ENCODE peak calls at places on chromosomes 2 and 18, in six cellular contexts. Y is K562, E is GM12878, V is HCT116, O is HepG2, A is SK-N-SH. X is an unnamed sample.

GRCh38 chr2:38268691-38269309 is 108.3 kb downstream of the ATL2 start:
- DNase-seq in Y (no peak), O (no peak), E (no peak), V (no peak), A (no peak), X (no peak)

GRCh38 chr2:6951046-6951445 is 33.8 kb downstream of the RNF144A start:
- DNase-seq in V (no peak), E (no peak), O (no peak), Y (no peak), A (no peak), X (no peak)

GRCh38 chr2:23178398-23178797 is 206.6 kb upstream of the KLHL29 start:
- DNase-seq in V (no peak), A (no peak), E (no peak), Y (no peak), O (no peak), X (no peak)

GRCh38 chr2:48717826-48718225 is 37.7 kb downstream of the LHCGR start:
- DNase-seq in V (no peak), O (no peak), Y (no peak), A (no peak), E (no peak), X (no peak)

GRCh38 chr18:58213931-58214431 is 170.0 kb downstream of the NEDD4L start:
- DNase-seq in V (no peak), O (no peak), Y (no peak), A (no peak), E (no peak), X (no peak)

GRCh38 chr2:189221811-189222210 is 42.2 kb upstream of the COL5A2 start:
- DNase-seq in O (no peak), E (no peak), Y (no peak), V (no peak), A (no peak), X (no peak)

GRCh38 chr2:230908595-230909191 is 16.3 kb downstream of the GPR55 start:
- DNase-seq in A (no peak), V (peak; percentile 70), Y (peak; percentile 89), O (peak; percentile 59), E (no peak), X (no peak)

GRCh38 chr2:54380627-54381026 is 75.5 kb upstream of the SPTBN1 start:
- DNase-seq in V (no peak), E (no peak), A (no peak), Y (no peak), O (no peak), X (no peak)

GRCh38 chr2:186183406-186183805 is 302.7 kb upstream of the ZC3H15 start:
- DNase-seq in V (no peak), E (no peak), O (no peak), A (no peak), Y (no peak), X (no peak)

GRCh38 chr2:240443891-240444301 is 8.4 kb downstream of the GPC1 start:
- DNase-seq in O (no peak), Y (no peak), A (no peak), E (no peak), V (no peak), X (no peak)

GRCh38 chr2:157839162-157839801 is 36.8 kb downstream of the ACVR1 start:
- DNase-seq in E (no peak), Y (peak; percentile 79), V (no peak), O (peak; percentile 70), A (peak; percentile 63), X (no peak)

GRCh38 chr2:96866986-96867755 is 2.7 kb downstream of the SEMA4C start:
- DNase-seq in A (no peak), O (no peak), V (no peak), E (no peak), Y (no peak), X (no peak)

GRCh38 chr2:97688062-97688827 is 18.7 kb downstream of the C2orf92 start:
- DNase-seq in V (no peak), E (peak; percentile 30), O (no peak), A (no peak), Y (no peak), X (no peak)

GRCh38 chr2:98458207-98458606 is 13.5 kb downstream of the INPP4A start:
- DNase-seq in V (no peak), O (no peak), A (no peak), Y (no peak), E (no peak), X (no peak)

GRCh38 chr18:25228410-25228809 is 123.6 kb downstream of the ZNF521 start:
- DNase-seq in O (no peak), Y (no peak), A (no peak), E (no peak), V (no peak), X (no peak)

GRCh38 chr2:10274983-10275802 is 27.5 kb upstream of the HPCAL1 start:
- DNase-seq in A (no peak), V (no peak), Y (peak; percentile 52), O (no peak), E (no peak), X (no peak)

GRCh38 chr18:3409811-3410210 is 40.2 kb upstream of the TGIF1 start:
- DNase-seq in V (no peak), A (no peak), Y (no peak), O (no peak), E (no peak), X (no peak)

GRCh38 chr2:229205704-229206103 is 65.4 kb downstream of the PID1 start:
- DNase-seq in Y (no peak), O (no peak), E (no peak), V (no peak), A (no peak), X (no peak)

GRCh38 chr2:68295523-68295922 is 24.2 kb downstream of the CNRIP1 start:
- DNase-seq in E (no peak), V (no peak), O (no peak), A (no peak), Y (no peak), X (no peak)

GRCh38 chr18:48412339-48412929 is 3.3 kb upstream of the ZBTB7C start:
- DNase-seq in V (peak; percentile 62), Y (peak; percentile 28), O (peak; percentile 56), E (no peak), A (peak; percentile 66), X (peak; percentile 20)

GRCh38 chr2:137809252-137809651 is 155.0 kb upstream of the HNMT start:
- DNase-seq in A (no peak), V (no peak), Y (no peak), E (no peak), O (no peak), X (no peak)

GRCh38 chr2:74902281-74902860 is 56.1 kb upstream of the POLE4 start:
- DNase-seq in V (no peak), E (no peak), Y (no peak), O (peak; percentile 77), A (no peak), X (no peak)

DNA sequence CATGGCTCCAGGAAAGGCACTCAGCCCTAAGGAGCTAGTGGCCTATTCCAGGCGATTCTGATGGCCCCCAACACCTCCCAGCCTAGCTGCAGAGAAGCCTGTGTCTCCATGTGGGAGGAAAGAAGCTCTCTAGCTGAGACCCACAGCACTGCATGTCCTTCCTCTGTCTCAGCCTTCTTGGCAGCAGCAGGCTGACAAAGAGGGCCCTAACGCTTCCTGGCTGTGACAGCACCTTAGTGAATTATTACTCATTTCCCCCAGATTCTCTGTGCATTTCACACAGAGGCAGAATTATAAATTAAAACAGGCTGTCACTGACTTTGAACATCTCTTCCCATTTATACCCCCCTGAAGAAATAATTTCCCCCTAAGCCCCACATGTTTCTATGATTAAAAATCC is 206.8 kb downstream of the CLIP4 start:
- DNase-seq in O (no peak), V (no peak), Y (no peak), A (no peak), E (no peak), X (no peak)
- TF ChIP-seq REST in O (no peak), V (no peak), Y (no peak), A (no peak), E (no peak), X (no peak)

GRCh38 chr2:26849056-26850001 is 1.4 kb downstream of the DPYSL5 start:
- DNase-seq in A (peak; percentile 85), V (no peak), Y (no peak), E (no peak), O (no peak), X (no peak)

GRCh38 chr2:26850002-26850431 is 2.1 kb downstream of the DPYSL5 start:
- DNase-seq in O (no peak), Y (no peak), A (no peak), V (no peak), E (no peak), X (no peak)

GRCh38 chr2:26846881-26847662 is 860 bp upstream of the DPYSL5 start:
- DNase-seq in V (no peak), A (no peak), O (no peak), Y (no peak), E (no peak), X (no peak)

GRCh38 chr2:26847663-26848335 is at the start of gene DPYSL5:
- DNase-seq in A (peak; percentile 99), O (no peak), V (peak; percentile 10), E (no peak), Y (peak; percentile 28), X (no peak)

GRCh38 chr2:26848336-26849055 is 564 bp downstream of the DPYSL5 start:
- DNase-seq in Y (no peak), E (no peak), V (no peak), A (peak; percentile 85), O (no peak), X (no peak)
- TF ChIP-seq SIN3A in Y (no peak), E (no peak), V (no peak), A (no peak), O (no peak), X (no peak)

DNA sequence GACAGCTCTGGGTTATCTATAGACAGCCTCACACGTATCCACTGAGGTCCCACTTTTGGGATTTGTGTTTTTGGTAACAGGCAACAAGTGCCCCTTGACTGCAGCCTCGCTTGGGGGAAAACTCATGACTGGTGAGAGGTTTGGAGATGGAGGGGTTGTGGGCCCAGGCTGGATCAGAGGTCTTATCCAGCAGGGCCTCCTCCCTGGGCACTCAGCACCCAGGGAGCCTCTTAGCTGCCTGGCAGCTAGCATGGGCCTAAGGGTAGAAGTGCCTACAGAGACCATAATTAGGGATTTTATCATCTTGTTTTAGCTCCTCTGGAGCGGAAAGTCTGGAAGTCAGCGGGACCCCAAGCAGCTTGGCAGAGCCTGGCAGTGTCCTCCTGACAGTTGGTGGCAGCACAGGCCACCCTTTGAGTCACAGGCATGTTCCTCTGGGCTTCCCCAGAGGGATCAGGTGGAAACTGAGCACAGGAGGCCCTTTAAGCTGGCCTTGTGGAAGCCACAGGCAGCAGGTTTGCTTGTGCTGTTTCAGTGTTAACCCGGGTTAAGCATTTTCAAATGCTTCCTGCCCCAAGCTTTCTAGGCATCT is 143.1 kb downstream of the KCTD1 start:
- DNase-seq in V (peak; percentile 36), A (peak; percentile 62), O (peak; percentile 30), E (no peak), Y (peak; percentile 16), X (no peak)
- TF ChIP-seq CTCF in V (peak; percentile 64), A (peak; percentile 70), O (peak; percentile 80), E (peak; percentile 71), Y (no peak), X (peak; percentile 73)

GRCh38 chr2:242060212-242060835 is 190.8 kb downstream of the RTP5 start:
- DNase-seq in Y (no peak), A (no peak), V (no peak), O (no peak), E (no peak), X (no peak)
- TF ChIP-seq REST in Y (no peak), A (no peak), V (no peak), O (no peak), E (no peak), X (no peak)

GRCh38 chr18:61096231-61096630 is 237.0 kb upstream of the CDH20 start:
- DNase-seq in Y (no peak), O (no peak), E (no peak), V (no peak), A (no peak), X (no peak)
- TF ChIP-seq SIN3A in Y (no peak), O (no peak), E (no peak), V (no peak), A (no peak), X (no peak)

GRCh38 chr2:126996378-126996699 is 97.6 kb downstream of the TEX51 start:
- DNase-seq in A (no peak), V (no peak), Y (no peak), E (no peak), O (no peak), X (no peak)
- TF ChIP-seq CTCF in A (no peak), V (no peak), Y (no peak), E (no peak), O (no peak), X (no peak)

X was measured in Panc1.